ENCODE peak calls at places on chromosomes 16 and 17, in six cellular contexts. One of them, this sample, is unnamed.

GRCh38 chr16:1338119-1338730 is 4.8 kb downstream of the BAIAP3 start:
- DNase-seq in naive thymus-derived CD8-positive, alpha-beta T cell: no peak
- DNase-seq in Calu3: peak
- DNase-seq in C1 segment of cervical spinal cord: no peak
- DNase-seq in Daoy: peak
- DNase-seq in hippocampal formation: no peak
- DNase-seq in this sample: no peak

GRCh38 chr16:58497935-58498334 is 2.0 kb upstream of the NDRG4 start:
- DNase-seq in naive thymus-derived CD8-positive, alpha-beta T cell: no peak
- DNase-seq in Calu3: no peak
- DNase-seq in C1 segment of cervical spinal cord: no peak
- DNase-seq in Daoy: no peak
- DNase-seq in hippocampal formation: no peak
- DNase-seq in this sample: peak

GRCh38 chr16:10828851-10829331 is 10.3 kb upstream of the TVP23A start:
- DNase-seq in naive thymus-derived CD8-positive, alpha-beta T cell: no peak
- DNase-seq in Calu3: peak
- DNase-seq in C1 segment of cervical spinal cord: peak
- DNase-seq in Daoy: peak
- DNase-seq in hippocampal formation: peak
- DNase-seq in this sample: peak

GRCh38 chr17:18245038-18245776 is 13.3 kb downstream of the FLII start:
- DNase-seq in naive thymus-derived CD8-positive, alpha-beta T cell: no peak
- DNase-seq in Calu3: no peak
- DNase-seq in C1 segment of cervical spinal cord: no peak
- DNase-seq in Daoy: no peak
- DNase-seq in hippocampal formation: no peak
- DNase-seq in this sample: no peak

GRCh38 chr16:88920618-88921602 is 54.5 kb upstream of the PABPN1L start:
- DNase-seq in naive thymus-derived CD8-positive, alpha-beta T cell: no peak
- DNase-seq in Calu3: peak
- DNase-seq in C1 segment of cervical spinal cord: no peak
- DNase-seq in Daoy: peak
- DNase-seq in hippocampal formation: no peak
- DNase-seq in this sample: peak

GRCh38 chr17:77439382-77440013 is 298.7 kb downstream of the SEC14L1 start:
- DNase-seq in naive thymus-derived CD8-positive, alpha-beta T cell: no peak
- DNase-seq in Calu3: no peak
- DNase-seq in C1 segment of cervical spinal cord: no peak
- DNase-seq in Daoy: no peak
- DNase-seq in hippocampal formation: no peak
- DNase-seq in this sample: no peak

GRCh38 chr16:22614271-22614947 is 103.7 kb downstream of the NPIPB5 start:
- DNase-seq in naive thymus-derived CD8-positive, alpha-beta T cell: no peak
- DNase-seq in Calu3: peak
- DNase-seq in C1 segment of cervical spinal cord: no peak
- DNase-seq in Daoy: peak
- DNase-seq in hippocampal formation: no peak
- DNase-seq in this sample: no peak

GRCh38 chr16:6218855-6219254 is 1113.8 kb upstream of the RBFOX1 start:
- DNase-seq in naive thymus-derived CD8-positive, alpha-beta T cell: no peak
- DNase-seq in Calu3: no peak
- DNase-seq in C1 segment of cervical spinal cord: no peak
- DNase-seq in Daoy: no peak
- DNase-seq in hippocampal formation: no peak
- DNase-seq in this sample: no peak

GRCh38 chr16:73216932-73217331 is 169.0 kb upstream of the ZFHX3 start:
- DNase-seq in naive thymus-derived CD8-positive, alpha-beta T cell: no peak
- DNase-seq in Calu3: peak
- DNase-seq in C1 segment of cervical spinal cord: no peak
- DNase-seq in Daoy: no peak
- DNase-seq in hippocampal formation: no peak
- DNase-seq in this sample: no peak

GRCh38 chr17:78641666-78642065 is 64.5 kb upstream of the DNAH17 start:
- DNase-seq in naive thymus-derived CD8-positive, alpha-beta T cell: no peak
- DNase-seq in Calu3: no peak
- DNase-seq in C1 segment of cervical spinal cord: no peak
- DNase-seq in Daoy: no peak
- DNase-seq in hippocampal formation: no peak
- DNase-seq in this sample: peak

GRCh38 chr16:56732366-56732765 is 2.4 kb downstream of the NUP93 start:
- DNase-seq in naive thymus-derived CD8-positive, alpha-beta T cell: no peak
- DNase-seq in Calu3: no peak
- DNase-seq in C1 segment of cervical spinal cord: no peak
- DNase-seq in Daoy: no peak
- DNase-seq in hippocampal formation: no peak
- DNase-seq in this sample: no peak

This sample was measured in spleen.